ENCODE peak calls at places on chromosome 1, in four cellular contexts. Q is K562, R is GM12878, Y is HL-60. J is an unnamed sample.

GRCh38 chr1:163528710-163529348 is 207.1 kb downstream of the NUF2 start:
- DNase-seq in R (no peak), Y (no peak), Q (peak), J (no peak)

GRCh38 chr1:201982923-201983805 is 716 bp downstream of the RNPEP start:
- DNase-seq in R (no peak), Y (peak), Q (peak), J (peak)

GRCh38 chr1:30707412-30708360 is 15.7 kb downstream of the MATN1 start:
- DNase-seq in R (no peak), Q (peak), Y (peak), J (peak)

GRCh38 chr1:97186381-97186780 is 464.8 kb downstream of the PTBP2 start:
- DNase-seq in Q (no peak), Y (peak), R (no peak), J (no peak)

GRCh38 chr1:29237906-29238600 is 1.7 kb downstream of the PTPRU start:
- DNase-seq in Q (peak), R (no peak), Y (no peak), J (no peak)

GRCh38 chr1:203328714-203329122 is 22.2 kb downstream of the FMOD start:
- DNase-seq in R (no peak), Y (no peak), Q (peak), J (no peak)

GRCh38 chr1:47838562-47839459 is 158.4 kb downstream of the TRABD2B start:
- DNase-seq in Y (no peak), Q (no peak), R (no peak), J (no peak)

GRCh38 chr1:151325231-151325630 is 2.0 kb downstream of the PI4KB start:
- DNase-seq in R (no peak), Y (no peak), Q (no peak), J (no peak)

GRCh38 chr1:119725626-119726025 is 13.9 kb downstream of the PHGDH start:
- DNase-seq in Y (no peak), R (no peak), Q (no peak), J (no peak)

GRCh38 chr1:5267603-5268235 is 613.3 kb downstream of the AJAP1 start:
- DNase-seq in R (no peak), Y (no peak), Q (no peak), J (no peak)

GRCh38 chr1:169527461-169528213 is 41.9 kb upstream of the SLC19A2 start:
- DNase-seq in R (no peak), Y (peak), Q (no peak), J (no peak)

GRCh38 chr1:199167460-199167859 is 528.6 kb downstream of the PTPRC start:
- DNase-seq in Q (no peak), R (no peak), Y (no peak), J (no peak)

GRCh38 chr1:38474738-38475623 is 384.6 kb downstream of the RRAGC start:
- DNase-seq in Y (no peak), Q (no peak), R (peak), J (peak)

GRCh38 chr1:226397011-226397926 is 10.6 kb downstream of the PARP1 start:
- DNase-seq in R (no peak), Y (no peak), Q (no peak), J (no peak)

GRCh38 chr1:184212649-184213314 is 161.3 kb downstream of the TSEN15 start:
- DNase-seq in Q (no peak), R (no peak), Y (no peak), J (no peak)

GRCh38 chr1:99766378-99766800 is at the start of gene FRRS1:
- DNase-seq in Y (peak), R (peak), Q (peak), J (peak)
- TF ChIP-seq SPI1 in Y (no peak), R (peak), Q (peak), J (no peak)

GRCh38 chr1:154730251-154730650 is 122.3 kb upstream of the ADAR start:
- DNase-seq in R (no peak), Y (no peak), Q (no peak), J (no peak)

GRCh38 chr1:154729598-154729997 is 121.6 kb upstream of the ADAR start:
- DNase-seq in Q (no peak), R (no peak), Y (no peak), J (no peak)

GRCh38 chr1:154730986-154731489 is 123.1 kb upstream of the ADAR start:
- DNase-seq in Q (no peak), R (no peak), Y (no peak), J (no peak)

GRCh38 chr1:154727409-154727808 is 119.4 kb upstream of the ADAR start:
- DNase-seq in Q (no peak), Y (no peak), R (peak), J (no peak)

GRCh38 chr1:154729031-154729442 is 121.1 kb upstream of the ADAR start:
- DNase-seq in Q (no peak), R (no peak), Y (no peak), J (no peak)
- TF ChIP-seq SPI1 in Q (no peak), R (no peak), Y (no peak), J (no peak)

GRCh38 chr1:94903318-94904009 is 23.4 kb downstream of the CNN3 start:
- DNase-seq in R (no peak), Q (no peak), Y (no peak), J (no peak)
- TF ChIP-seq SPI1 in R (no peak), Q (no peak), Y (no peak), J (no peak)

GRCh38 chr1:180065408-180065807 is 89.3 kb upstream of the QSOX1 start:
- DNase-seq in Q (no peak), R (no peak), Y (no peak), J (no peak)

GRCh38 chr1:180066150-180066549 is 88.5 kb upstream of the QSOX1 start:
- DNase-seq in R (no peak), Y (no peak), Q (no peak), J (no peak)

GRCh38 chr1:180071760-180072159 is 82.9 kb upstream of the QSOX1 start:
- DNase-seq in R (no peak), Y (no peak), Q (no peak), J (no peak)

DNA sequence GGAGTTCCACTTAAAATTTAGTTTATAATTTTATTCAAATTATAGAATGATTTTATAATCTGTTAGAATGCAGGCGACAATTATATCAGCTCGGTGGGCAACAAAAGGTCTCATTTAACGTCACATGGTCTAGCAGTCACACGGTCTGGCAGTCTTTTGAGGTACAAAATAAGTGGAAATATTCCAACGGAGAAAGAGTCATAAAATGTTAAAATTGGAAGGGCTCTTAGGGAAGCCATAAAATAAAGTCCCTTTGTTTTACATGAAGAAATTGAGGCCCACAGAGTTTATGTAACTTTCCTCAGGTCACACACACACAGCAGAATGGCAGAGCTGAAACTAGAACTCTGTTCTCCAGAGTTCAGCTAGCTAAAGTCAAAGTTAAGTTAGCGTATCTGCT is 84.4 kb upstream of the QSOX1 start:
- DNase-seq in R (no peak), Q (no peak), Y (no peak), J (no peak)
- TF ChIP-seq SPI1 in R (no peak), Q (no peak), Y (no peak), J (no peak)

GRCh38 chr1:243939167-243939848 is 89.3 kb upstream of the AKT3 start:
- DNase-seq in Y (no peak), Q (peak), R (no peak), J (no peak)
- TF ChIP-seq SPI1 in Y (no peak), Q (no peak), R (no peak), J (no peak)

GRCh38 chr1:25703671-25704637 is 87.4 kb downstream of the MAN1C1 start:
- DNase-seq in Y (peak), Q (no peak), R (no peak), J (no peak)
- TF ChIP-seq SPI1 in Y (peak), Q (no peak), R (no peak), J (peak)